ENCODE peak calls at places on chromosomes 12 and 14, in four cellular contexts. One of them, this sample, is unnamed.

GRCh38 chr12:122031342-122032216 is 9.9 kb downstream of the BCL7A start:
- DNase-seq in stimulated activated CD8-positive, alpha-beta memory T cell treated with anti-CD3 and anti-CD28 coated beads, Interleukin-15, amount 100 ng/mL, for 1 hour: peak
- DNase-seq in sigmoid colon: no peak
- DNase-seq in amniotic epithelial cell: no peak
- DNase-seq in this sample: no peak

GRCh38 chr12:131817241-131817640 is 11.0 kb upstream of the MMP17 start:
- DNase-seq in stimulated activated CD8-positive, alpha-beta memory T cell treated with anti-CD3 and anti-CD28 coated beads, Interleukin-15, amount 100 ng/mL, for 1 hour: no peak
- DNase-seq in sigmoid colon: no peak
- DNase-seq in amniotic epithelial cell: no peak
- DNase-seq in this sample: no peak

GRCh38 chr12:16112626-16113560 is 164.6 kb downstream of the SLC15A5 start:
- DNase-seq in stimulated activated CD8-positive, alpha-beta memory T cell treated with anti-CD3 and anti-CD28 coated beads, Interleukin-15, amount 100 ng/mL, for 1 hour: no peak
- DNase-seq in sigmoid colon: no peak
- DNase-seq in amniotic epithelial cell: no peak
- DNase-seq in this sample: no peak

GRCh38 chr12:127284870-127285431 is 982.0 kb upstream of the TMEM132C start:
- DNase-seq in stimulated activated CD8-positive, alpha-beta memory T cell treated with anti-CD3 and anti-CD28 coated beads, Interleukin-15, amount 100 ng/mL, for 1 hour: no peak
- DNase-seq in sigmoid colon: no peak
- DNase-seq in amniotic epithelial cell: peak
- DNase-seq in this sample: no peak

GRCh38 chr12:10361084-10361483 is 28.8 kb downstream of the KLRK1 start:
- DNase-seq in stimulated activated CD8-positive, alpha-beta memory T cell treated with anti-CD3 and anti-CD28 coated beads, Interleukin-15, amount 100 ng/mL, for 1 hour: no peak
- DNase-seq in sigmoid colon: no peak
- DNase-seq in amniotic epithelial cell: no peak
- DNase-seq in this sample: no peak

GRCh38 chr14:22994762-22995275 is 12.5 kb upstream of the AJUBA start:
- DNase-seq in stimulated activated CD8-positive, alpha-beta memory T cell treated with anti-CD3 and anti-CD28 coated beads, Interleukin-15, amount 100 ng/mL, for 1 hour: no peak
- DNase-seq in sigmoid colon: peak
- DNase-seq in amniotic epithelial cell: peak
- DNase-seq in this sample: no peak

GRCh38 chr12:90209029-90209428 is 500.4 kb upstream of the ATP2B1 start:
- DNase-seq in stimulated activated CD8-positive, alpha-beta memory T cell treated with anti-CD3 and anti-CD28 coated beads, Interleukin-15, amount 100 ng/mL, for 1 hour: no peak
- DNase-seq in sigmoid colon: no peak
- DNase-seq in amniotic epithelial cell: no peak
- DNase-seq in this sample: no peak

GRCh38 chr12:45547132-45547531 is 182.4 kb upstream of the ARID2 start:
- DNase-seq in stimulated activated CD8-positive, alpha-beta memory T cell treated with anti-CD3 and anti-CD28 coated beads, Interleukin-15, amount 100 ng/mL, for 1 hour: no peak
- DNase-seq in sigmoid colon: no peak
- DNase-seq in amniotic epithelial cell: no peak
- DNase-seq in this sample: no peak

GRCh38 chr14:105146181-105146975 is 22.2 kb downstream of the JAG2 start:
- DNase-seq in stimulated activated CD8-positive, alpha-beta memory T cell treated with anti-CD3 and anti-CD28 coated beads, Interleukin-15, amount 100 ng/mL, for 1 hour: no peak
- DNase-seq in sigmoid colon: peak
- DNase-seq in amniotic epithelial cell: no peak
- DNase-seq in this sample: no peak

GRCh38 chr14:39232554-39233415 is 930 bp upstream of the MIA2 start:
- DNase-seq in stimulated activated CD8-positive, alpha-beta memory T cell treated with anti-CD3 and anti-CD28 coated beads, Interleukin-15, amount 100 ng/mL, for 1 hour: no peak
- DNase-seq in sigmoid colon: no peak
- DNase-seq in amniotic epithelial cell: peak
- DNase-seq in this sample: no peak

GRCh38 chr12:7188557-7189397 is 709 bp upstream of the PEX5 start:
- DNase-seq in stimulated activated CD8-positive, alpha-beta memory T cell treated with anti-CD3 and anti-CD28 coated beads, Interleukin-15, amount 100 ng/mL, for 1 hour: peak
- DNase-seq in sigmoid colon: peak
- DNase-seq in amniotic epithelial cell: peak
- DNase-seq in this sample: peak

GRCh38 chr12:6273209-6273928 is 37.1 kb upstream of the PLEKHG6 start:
- DNase-seq in stimulated activated CD8-positive, alpha-beta memory T cell treated with anti-CD3 and anti-CD28 coated beads, Interleukin-15, amount 100 ng/mL, for 1 hour: no peak
- DNase-seq in sigmoid colon: peak
- DNase-seq in amniotic epithelial cell: no peak
- DNase-seq in this sample: no peak

GRCh38 chr12:128801879-128802391 is 21.8 kb downstream of the SLC15A4 start:
- DNase-seq in stimulated activated CD8-positive, alpha-beta memory T cell treated with anti-CD3 and anti-CD28 coated beads, Interleukin-15, amount 100 ng/mL, for 1 hour: no peak
- DNase-seq in sigmoid colon: peak
- DNase-seq in amniotic epithelial cell: peak
- DNase-seq in this sample: no peak

GRCh38 chr14:77872971-77873370 is 73.1 kb downstream of the ADCK1 start:
- DNase-seq in stimulated activated CD8-positive, alpha-beta memory T cell treated with anti-CD3 and anti-CD28 coated beads, Interleukin-15, amount 100 ng/mL, for 1 hour: no peak
- DNase-seq in sigmoid colon: peak
- DNase-seq in amniotic epithelial cell: no peak
- DNase-seq in this sample: no peak

GRCh38 chr12:1908758-1909157 is 9.7 kb downstream of the CACNA2D4 start:
- DNase-seq in stimulated activated CD8-positive, alpha-beta memory T cell treated with anti-CD3 and anti-CD28 coated beads, Interleukin-15, amount 100 ng/mL, for 1 hour: no peak
- DNase-seq in sigmoid colon: no peak
- DNase-seq in amniotic epithelial cell: no peak
- DNase-seq in this sample: no peak

GRCh38 chr12:1580036-1580435 is 14.3 kb downstream of the FBXL14 start:
- DNase-seq in stimulated activated CD8-positive, alpha-beta memory T cell treated with anti-CD3 and anti-CD28 coated beads, Interleukin-15, amount 100 ng/mL, for 1 hour: no peak
- DNase-seq in sigmoid colon: no peak
- DNase-seq in amniotic epithelial cell: no peak
- DNase-seq in this sample: no peak